ENCODE peak calls at places on chromosomes 4 and X, in five cellular contexts. M is Panc1, V is fibroblast of lung, S is OCI-LY7, Y is pancreas. O is an unnamed sample.

GRCh38 chrX:13702390-13702789 is 13.5 kb downstream of the RAB9A start:
- DNase-seq in V (no peak), S (no peak), M (no peak), Y (no peak), O (no peak)

GRCh38 chrX:97876697-97877407 is 993.1 kb downstream of the RPA4 start:
- DNase-seq in V (peak; percentile 14), Y (no peak), S (no peak), M (no peak), O (no peak)

GRCh38 chrX:72003811-72004750 is 93.4 kb downstream of the NHSL2 start:
- DNase-seq in M (no peak), V (peak; percentile 73), Y (no peak), S (no peak), O (no peak)

GRCh38 chrX:3968749-3969148 is 255.3 kb upstream of the PRKX start:
- DNase-seq in M (no peak), Y (no peak), V (no peak), S (no peak), O (no peak)

GRCh38 chrX:54181196-54181953 is 1.7 kb downstream of the FAM120C start:
- DNase-seq in V (peak; percentile 76), M (no peak), Y (no peak), S (no peak), O (no peak)

GRCh38 chr4:152283806-152284470 is 252.0 kb downstream of the FBXW7 start:
- DNase-seq in Y (no peak), M (no peak), V (peak; percentile 59), S (no peak), O (no peak)

GRCh38 chr4:82833696-82834313 is 35.2 kb upstream of the SCD5 start:
- DNase-seq in M (peak; percentile 48), Y (no peak), V (peak; percentile 88), S (no peak), O (no peak)

GRCh38 chr4:180377741-180378140 is 1865.5 kb upstream of the TENM3 start:
- DNase-seq in S (no peak), M (no peak), V (peak; percentile 1), Y (no peak), O (no peak)

GRCh38 chr4:119212964-119213606 is 572 bp downstream of the USP53 start:
- DNase-seq in Y (peak; percentile 86), S (peak; percentile 85), V (peak; percentile 95), M (peak; percentile 69), O (peak; percentile 82)

GRCh38 chr4:25949994-25950393 is 36.0 kb downstream of the SMIM20 start:
- DNase-seq in V (no peak), S (no peak), M (no peak), Y (no peak), O (no peak)

GRCh38 chr4:25950476-25951389 is 36.7 kb downstream of the SMIM20 start:
- DNase-seq in M (no peak), Y (no peak), S (no peak), V (no peak), O (no peak)

GRCh38 chr4:25949166-25949748 is 35.2 kb downstream of the SMIM20 start:
- DNase-seq in S (no peak), M (no peak), V (no peak), Y (no peak), O (peak; percentile 56)

GRCh38 chr4:25953740-25954139 is 39.7 kb downstream of the SMIM20 start:
- DNase-seq in Y (no peak), V (peak; percentile 64), S (no peak), M (no peak), O (no peak)

DNA sequence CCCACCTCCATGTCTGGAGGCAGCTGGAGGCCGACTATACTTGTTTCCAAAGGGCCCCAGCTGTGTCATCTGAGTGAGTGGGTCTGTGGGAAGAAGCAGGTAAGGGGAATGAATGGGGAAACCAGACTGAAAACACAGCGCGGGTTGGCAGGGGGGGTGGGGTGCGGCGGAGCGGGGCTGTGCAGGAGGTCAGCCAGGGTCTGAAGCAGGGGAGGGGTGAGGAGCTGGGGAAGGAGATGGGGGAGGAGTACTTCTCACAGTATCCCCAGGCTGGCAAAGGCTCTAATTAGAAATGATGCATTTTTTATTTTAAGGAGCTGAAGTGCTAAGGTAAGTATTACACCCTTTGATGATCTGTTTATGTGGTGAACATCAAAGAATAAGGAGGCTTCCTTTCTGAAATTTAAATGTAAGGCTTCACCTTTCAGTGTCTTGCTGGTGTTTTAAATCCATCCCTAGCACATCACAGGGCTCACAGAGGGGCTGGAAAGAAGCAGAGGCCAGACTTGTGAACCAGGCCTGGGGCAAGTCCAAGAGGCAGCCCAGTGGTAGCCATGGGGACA is 37.5 kb downstream of the SMIM20 start:
- DNase-seq in Y (no peak), V (no peak), M (no peak), S (no peak), O (no peak)
- H3K4me3 ChIP-seq in Y (no peak overlapping the region), V (no peak overlapping the region), M (no peak overlapping the region), S (no peak overlapping the region), O (no peak overlapping the region)

DNA sequence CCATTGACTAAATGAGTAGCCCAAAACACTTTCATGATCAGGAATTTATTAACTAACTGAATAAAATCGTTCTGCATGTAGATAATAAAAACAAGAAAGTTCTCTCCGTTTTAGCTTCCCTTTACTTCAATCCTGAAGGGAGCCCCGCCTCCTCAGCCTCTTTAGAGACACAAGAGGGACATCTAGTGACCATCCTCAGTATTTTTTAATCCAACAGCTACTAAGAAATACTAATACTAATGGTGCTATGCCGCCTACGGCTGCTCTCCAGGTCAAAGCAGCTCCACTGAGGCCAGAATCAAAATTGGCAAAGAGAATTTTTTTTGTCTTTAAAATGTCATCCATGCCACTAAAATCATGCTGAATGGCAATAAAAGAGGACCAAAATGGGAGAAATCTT is 3.2 kb upstream of the PCDH19 start:
- DNase-seq in S (peak; percentile 38), M (no peak), Y (no peak), V (peak; percentile 32), O (no peak)
- TF ChIP-seq CTCF in S (peak; percentile 74), M (peak; percentile 58), Y (peak; percentile 36), V (peak; percentile 44), O (no peak)

GRCh38 chr4:40306991-40307390 is 28.1 kb upstream of the CHRNA9 start:
- DNase-seq in S (peak; percentile 60), M (no peak), V (no peak), Y (no peak), O (no peak)

GRCh38 chr4:40307627-40308497 is 27.3 kb upstream of the CHRNA9 start:
- DNase-seq in S (peak; percentile 87), Y (no peak), V (no peak), M (no peak), O (peak; percentile 42)

GRCh38 chr4:40310225-40310624 is 24.9 kb upstream of the CHRNA9 start:
- DNase-seq in S (no peak), V (no peak), M (no peak), Y (no peak), O (no peak)

GRCh38 chr4:40309250-40309774 is 25.8 kb upstream of the CHRNA9 start:
- DNase-seq in Y (peak; percentile 97), S (peak; percentile 90), M (peak; percentile 61), V (peak; percentile 65), O (peak; percentile 99)

GRCh38 chr4:40308528-40309122 is 26.5 kb upstream of the CHRNA9 start:
- DNase-seq in Y (no peak), V (no peak), S (no peak), M (no peak), O (no peak)
- H3K9me3 ChIP-seq in Y (no peaks in the 10 kb centered on the region), V (no peaks in the 10 kb centered on the region), S (peaks cover 8% of the 10 kb centered on the region), M (peaks cover 4% of the 10 kb centered on the region), O (no peaks in the 10 kb centered on the region)

GRCh38 chr4:165331316-165331715 is 3.8 kb downstream of the MSMO1 start:
- DNase-seq in S (peak; percentile 29), M (no peak), Y (no peak), V (peak; percentile 44), O (no peak)
- H3K4me3 ChIP-seq in S (peak overlapping the region; percentile 90), M (no peak overlapping the region), Y (no peak overlapping the region), V (peak overlapping the region; percentile 86), O (no peak overlapping the region)

GRCh38 chr4:148415500-148415899 is 26.7 kb downstream of the NR3C2 start:
- DNase-seq in Y (no peak), M (no peak), S (peak; percentile 12), V (peak; percentile 4), O (no peak)
- TF ChIP-seq CTCF in Y (no peak), M (peak; percentile 21), S (peak; percentile 36), V (peak; percentile 21), O (no peak)

O was measured in mucosa of descending colon.